ENCODE peak calls at places on chromosomes 5 and 9, in nine cellular contexts. H, G, P, Q, R, Z, B, I and M are unnamed samples.

GRCh38 chr9:78612089-78612488 is 315.2 kb downstream of the PSAT1 start:
- DNase-seq in H (no peak), G (no peak), P (no peak), Q (no peak), R (no peak), Z (no peak), B (peak; percentile 84), I (peak; percentile 64), M (no peak)

GRCh38 chr5:10151656-10152055 is 98.0 kb downstream of the ATPSCKMT start:
- DNase-seq in H (no peak), G (no peak), P (no peak), Q (no peak), R (no peak), Z (no peak), B (no peak), I (peak; percentile 9), M (no peak)

GRCh38 chr9:135857371-135857786 is 50.0 kb downstream of the CAMSAP1 start:
- DNase-seq in H (no peak), G (no peak), P (no peak), Q (no peak), R (no peak), Z (no peak), B (peak; percentile 53), I (peak; percentile 72), M (no peak)

GRCh38 chr5:81513468-81513867 is 119.5 kb upstream of the ACOT12 start:
- DNase-seq in H (no peak), G (no peak), P (no peak), Q (no peak), R (no peak), Z (no peak), B (no peak), I (no peak), M (no peak)

GRCh38 chr5:180315762-180316212 is 23.9 kb upstream of the MAPK9 start:
- DNase-seq in H (peak; percentile 56), G (no peak), P (no peak), Q (no peak), R (peak; percentile 55), Z (peak; percentile 57), B (peak; percentile 44), I (peak; percentile 35), M (peak; percentile 74)

GRCh38 chr5:138438724-138439536 is at the start of gene REEP2:
- DNase-seq in H (no peak), G (no peak), P (no peak), Q (no peak), R (no peak), Z (peak; percentile 38), B (peak; percentile 63), I (peak; percentile 47), M (peak; percentile 41)

GRCh38 chr9:98580956-98581355 is 127.8 kb downstream of the GABBR2 start:
- DNase-seq in H (no peak), G (no peak), P (no peak), Q (no peak), R (no peak), Z (no peak), B (no peak), I (no peak), M (no peak)

GRCh38 chr5:77643654-77644404 is 5.3 kb upstream of the OTP start:
- DNase-seq in H (no peak), G (no peak), P (no peak), Q (no peak), R (no peak), Z (no peak), B (no peak), I (no peak), M (no peak)

GRCh38 chr5:132098621-132099020 is 25.0 kb downstream of the CSF2 start:
- DNase-seq in H (no peak), G (no peak), P (no peak), Q (no peak), R (no peak), Z (no peak), B (no peak), I (peak; percentile 41), M (no peak)

GRCh38 chr9:131266301-131267229 is 9.7 kb downstream of the FAM78A start:
- DNase-seq in H (no peak), G (no peak), P (no peak), Q (no peak), R (no peak), Z (peak; percentile 24), B (no peak), I (no peak), M (no peak)

GRCh38 chr5:150114773-150115408 is 28.5 kb upstream of the CSF1R start:
- DNase-seq in H (no peak), G (no peak), P (no peak), Q (no peak), R (no peak), Z (no peak), B (no peak), I (no peak), M (no peak)

GRCh38 chr9:112754578-112754977 is 4.0 kb downstream of the SNX30 start:
- DNase-seq in H (no peak), G (no peak), P (no peak), Q (no peak), R (no peak), Z (peak; percentile 26), B (peak; percentile 87), I (peak; percentile 71), M (no peak)

GRCh38 chr9:16608906-16609305 is 261.6 kb downstream of the BNC2 start:
- DNase-seq in H (no peak), G (no peak), P (no peak), Q (no peak), R (no peak), Z (no peak), B (no peak), I (no peak), M (no peak)

GRCh38 chr5:54860321-54860720 is 125.1 kb downstream of the ESM1 start:
- DNase-seq in H (no peak), G (no peak), P (no peak), Q (no peak), R (no peak), Z (no peak), B (no peak), I (no peak), M (no peak)

GRCh38 chr5:956941-957729 is 51.5 kb upstream of the NKD2 start:
- DNase-seq in H (no peak), G (peak; percentile 81), P (no peak), Q (no peak), R (no peak), Z (no peak), B (peak; percentile 90), I (peak; percentile 90), M (no peak)

GRCh38 chr5:11903121-11903613 is 1.1 kb downstream of the CTNND2 start:
- DNase-seq in H (no peak), G (no peak), P (no peak), Q (no peak), R (no peak), Z (no peak), B (no peak), I (no peak), M (peak; percentile 12)

GRCh38 chr9:90645721-90646120 is 3.1 kb upstream of the DIRAS2 start:
- DNase-seq in H (no peak), G (no peak), P (no peak), Q (no peak), R (no peak), Z (no peak), B (no peak), I (no peak), M (no peak)

GRCh38 chr9:75950983-75951382 is 60.5 kb downstream of the PCSK5 start:
- DNase-seq in H (no peak), G (no peak), P (no peak), Q (no peak), R (no peak), Z (no peak), B (no peak), I (no peak), M (no peak)

GRCh38 chr5:141349917-141350619 is at the start of gene PCDHGB1:
- DNase-seq in H (no peak), G (no peak), P (no peak), Q (peak; percentile 64), R (no peak), Z (no peak), B (peak; percentile 76), I (peak; percentile 71), M (peak; percentile 60)

GRCh38 chr9:128551652-128552152 is 685 bp upstream of the SPTAN1 start:
- DNase-seq in H (no peak), G (no peak), P (no peak), Q (no peak), R (no peak), Z (no peak), B (no peak), I (no peak), M (no peak)

GRCh38 chr5:177133845-177134652 is 476 bp downstream of the NSD1 start:
- DNase-seq in H (no peak), G (no peak), P (peak; percentile 76), Q (no peak), R (peak; percentile 33), Z (peak; percentile 27), B (peak; percentile 55), I (peak; percentile 29), M (no peak)

GRCh38 chr9:4584636-4585035 is 77.5 kb upstream of the PLPP6 start:
- DNase-seq in H (no peak), G (no peak), P (no peak), Q (no peak), R (no peak), Z (no peak), B (no peak), I (no peak), M (no peak)

GRCh38 chr5:81909677-81910076 is 62.1 kb upstream of the ATG10 start:
- DNase-seq in H (no peak), G (no peak), P (no peak), Q (no peak), R (no peak), Z (no peak), B (no peak), I (no peak), M (no peak)

GRCh38 chr9:124673063-124673462 is 98.0 kb downstream of the NR6A1 start:
- DNase-seq in H (no peak), G (no peak), P (no peak), Q (no peak), R (no peak), Z (no peak), B (no peak), I (no peak), M (no peak)

GRCh38 chr9:36597412-36598178 is 24.9 kb downstream of the MELK start:
- DNase-seq in H (no peak), G (no peak), P (no peak), Q (no peak), R (no peak), Z (no peak), B (peak; percentile 52), I (peak; percentile 70), M (no peak)

GRCh38 chr9:115229496-115229895 is 111.5 kb upstream of the TNC start:
- DNase-seq in H (no peak), G (no peak), P (no peak), Q (no peak), R (no peak), Z (no peak), B (peak; percentile 71), I (no peak), M (no peak)

GRCh38 chr5:149271195-149271716 is 403 bp upstream of the AFAP1L1 start:
- DNase-seq in H (no peak), G (no peak), P (no peak), Q (no peak), R (peak; percentile 37), Z (no peak), B (peak; percentile 35), I (no peak), M (no peak)

GRCh38 chr9:84293001-84293798 is 47.4 kb downstream of the SLC28A3 start:
- DNase-seq in H (no peak), G (no peak), P (no peak), Q (no peak), R (no peak), Z (no peak), B (no peak), I (no peak), M (no peak)

GRCh38 chr9:14183001-14183400 is 130.9 kb downstream of the NFIB start:
- DNase-seq in H (no peak), G (no peak), P (no peak), Q (no peak), R (no peak), Z (no peak), B (no peak), I (no peak), M (no peak)

GRCh38 chr5:92519717-92520632 is 1061.0 kb downstream of the NR2F1-AS1 start:
- DNase-seq in H (no peak), G (no peak), P (no peak), Q (peak; percentile 76), R (no peak), Z (no peak), B (no peak), I (peak; percentile 15), M (no peak)

GRCh38 chr9:297104-297794 is 82.6 kb downstream of the DOCK8 start:
- DNase-seq in H (no peak), G (no peak), P (no peak), Q (no peak), R (peak; percentile 38), Z (no peak), B (no peak), I (no peak), M (peak; percentile 12)